ENCODE peak calls at places on chromosomes 3 and 15, in nine cellular contexts. A, J, Y, F, C, R, P, D and K are unnamed samples.

GRCh38 chr3:133075027-133075426 is 36.8 kb downstream of the TMEM108 start:
- DNase-seq in C (no peak), A (no peak), P (no peak), R (no peak), F (no peak), D (no peak), Y (no peak), J (no peak), K (no peak)

GRCh38 chr3:133693821-133694220 is 32.1 kb upstream of the TOPBP1 start:
- DNase-seq in C (no peak), F (no peak), Y (no peak), D (no peak), R (no peak), A (no peak), P (no peak), J (no peak), K (no peak)

GRCh38 chr3:188468672-188469071 is 314.7 kb downstream of the LPP start:
- DNase-seq in A (no peak), D (no peak), J (no peak), F (no peak), R (no peak), C (no peak), Y (no peak), P (no peak), K (no peak)

GRCh38 chr15:57133127-57133968 is 214.9 kb downstream of the TCF12 start:
- DNase-seq in Y (no peak), P (no peak), J (no peak), A (no peak), D (no peak), R (no peak), F (no peak), C (no peak), K (no peak)

GRCh38 chr15:40872791-40873526 is 1.1 kb downstream of the RHOV start:
- DNase-seq in J (no peak), A (no peak), F (no peak), D (no peak), R (no peak), Y (no peak), P (no peak), C (no peak), K (no peak)

GRCh38 chr3:14123308-14124222 is 1.1 kb downstream of the CHCHD4 start:
- DNase-seq in P (no peak), Y (no peak), R (peak), D (no peak), A (no peak), C (no peak), J (no peak), F (no peak), K (no peak)

GRCh38 chr15:34049096-34049495 is 10.1 kb upstream of the AVEN start:
- DNase-seq in R (peak), F (no peak), C (no peak), J (no peak), Y (no peak), P (peak), A (no peak), D (no peak), K (no peak)

GRCh38 chr3:47475570-47476329 is at the start of gene SCAP:
- DNase-seq in C (peak), J (peak), Y (peak), A (peak), D (peak), R (peak), F (peak), P (peak), K (peak)